ENCODE peak calls at places on chromosomes 4 and X, in six cellular contexts. O, R, Z, P, E and N are unnamed samples.

GRCh38 chrX:36434521-36434920 is 515.0 kb downstream of the CFAP47 start:
- DNase-seq in O (no peak), R (no peak), Z (no peak), P (no peak), E (no peak), N (no peak)

GRCh38 chr4:109588176-109588575 is 28.1 kb downstream of the MCUB start:
- DNase-seq in O (no peak), R (no peak), Z (no peak), P (no peak), E (peak; percentile 10), N (no peak)

GRCh38 chrX:45447995-45448394 is 247.3 kb upstream of the DIPK2B start:
- DNase-seq in O (no peak), R (no peak), Z (no peak), P (no peak), E (no peak), N (no peak)

GRCh38 chr4:103424853-103425252 is 226.7 kb upstream of the CENPE start:
- DNase-seq in O (no peak), R (no peak), Z (no peak), P (no peak), E (peak; percentile 10), N (no peak)

GRCh38 chr4:14841801-14842748 is 160.2 kb upstream of the CPEB2 start:
- DNase-seq in O (peak; percentile 86), R (no peak), Z (no peak), P (peak; percentile 65), E (peak; percentile 36), N (no peak)

GRCh38 chr4:74311696-74312313 is 3.5 kb downstream of the EPGN start:
- DNase-seq in O (no peak), R (no peak), Z (no peak), P (peak; percentile 47), E (peak; percentile 32), N (no peak)

GRCh38 chr4:16991455-16991854 is 93.0 kb upstream of the LDB2 start:
- DNase-seq in O (no peak), R (no peak), Z (no peak), P (no peak), E (no peak), N (peak; percentile 4)

GRCh38 chrX:71536285-71536684 is 3.4 kb downstream of the OGT start:
- DNase-seq in O (no peak), R (no peak), Z (no peak), P (no peak), E (no peak), N (no peak)

GRCh38 chr4:123183308-123183707 is 213.3 kb upstream of the SPRY1 start:
- DNase-seq in O (no peak), R (no peak), Z (no peak), P (no peak), E (no peak), N (no peak)

GRCh38 chrX:122441451-122441850 is 742.6 kb upstream of the GRIA3 start:
- DNase-seq in O (no peak), R (no peak), Z (no peak), P (no peak), E (no peak), N (no peak)

GRCh38 chr4:104901438-104901837 is 245.2 kb upstream of the TET2 start:
- DNase-seq in O (no peak), R (no peak), Z (no peak), P (no peak), E (no peak), N (no peak)

GRCh38 chr4:52873861-52874343 is 11.8 kb downstream of the RASL11B start:
- DNase-seq in O (no peak), R (no peak), Z (no peak), P (peak; percentile 24), E (no peak), N (no peak)

GRCh38 chrX:134886201-134886600 is 104.6 kb upstream of the SMIM10 start:
- DNase-seq in O (no peak), R (no peak), Z (no peak), P (no peak), E (peak; percentile 49), N (no peak)

GRCh38 chr4:164512124-164512523 is 241.8 kb upstream of the SMIM31 start:
- DNase-seq in O (no peak), R (no peak), Z (no peak), P (no peak), E (no peak), N (no peak)

GRCh38 chr4:94536049-94536448 is 84.3 kb downstream of the PDLIM5 start:
- DNase-seq in O (no peak), R (no peak), Z (no peak), P (no peak), E (no peak), N (no peak)

GRCh38 chr4:21447320-21448055 is 501.1 kb downstream of the KCNIP4 start:
- DNase-seq in O (no peak), R (no peak), Z (no peak), P (no peak), E (peak; percentile 64), N (no peak)

GRCh38 chrX:20361890-20362262 is 95.2 kb upstream of the RPS6KA3 start:
- DNase-seq in O (no peak), R (no peak), Z (no peak), P (no peak), E (peak; percentile 7), N (no peak)

GRCh38 chr4:123352240-123352945 is 44.2 kb upstream of the SPRY1 start:
- DNase-seq in O (no peak), R (no peak), Z (no peak), P (no peak), E (peak; percentile 75), N (no peak)

GRCh38 chr4:19005211-19005610 is 983.7 kb upstream of the LCORL start:
- DNase-seq in O (no peak), R (no peak), Z (no peak), P (no peak), E (no peak), N (no peak)

GRCh38 chr4:53380221-53380620 is 2.8 kb downstream of the FIP1L1 start:
- DNase-seq in O (no peak), R (no peak), Z (no peak), P (no peak), E (no peak), N (no peak)

GRCh38 chr4:186032259-186032658 is 36.7 kb upstream of the TLR3 start:
- DNase-seq in O (no peak), R (no peak), Z (no peak), P (no peak), E (no peak), N (no peak)

GRCh38 chr4:7830747-7831146 is 108.9 kb downstream of the AFAP1 start:
- DNase-seq in O (no peak), R (no peak), Z (no peak), P (no peak), E (no peak), N (no peak)

GRCh38 chr4:132982151-132982550 is 166.9 kb upstream of the PCDH10 start:
- DNase-seq in O (no peak), R (no peak), Z (no peak), P (no peak), E (no peak), N (no peak)

GRCh38 chr4:786861-787300 is 39.0 kb downstream of the CPLX1 start:
- DNase-seq in O (peak; percentile 78), R (no peak), Z (peak; percentile 87), P (peak; percentile 66), E (no peak), N (no peak)

GRCh38 chr4:41505161-41505653 is 32.8 kb upstream of the LIMCH1 start:
- DNase-seq in O (peak; percentile 54), R (no peak), Z (no peak), P (no peak), E (no peak), N (no peak)

GRCh38 chr4:114857831-114858230 is 255.6 kb downstream of the NDST4 start:
- DNase-seq in O (no peak), R (no peak), Z (no peak), P (no peak), E (peak; percentile 1), N (no peak)

GRCh38 chrX:264634-265455 is 16.3 kb upstream of the PLCXD1 start:
- DNase-seq in O (peak; percentile 42), R (no peak), Z (peak; percentile 57), P (peak; percentile 25), E (no peak), N (peak; percentile 54)

GRCh38 chrX:155329293-155329692 is 5.1 kb downstream of the CLIC2 start:
- DNase-seq in O (no peak), R (no peak), Z (no peak), P (no peak), E (no peak), N (no peak)

GRCh38 chr4:27666943-27667342 is 806.3 kb downstream of the STIM2 start:
- DNase-seq in O (no peak), R (no peak), Z (no peak), P (no peak), E (no peak), N (no peak)

GRCh38 chrX:44495091-44495490 is 47.6 kb downstream of the FUNDC1 start:
- DNase-seq in O (no peak), R (no peak), Z (no peak), P (no peak), E (no peak), N (no peak)

GRCh38 chr4:107548211-107548905 is 171.7 kb downstream of the PAPSS1 start:
- DNase-seq in O (no peak), R (no peak), Z (no peak), P (no peak), E (no peak), N (no peak)

GRCh38 chrX:261167-261857 is 19.9 kb upstream of the PLCXD1 start:
- DNase-seq in O (peak; percentile 80), R (no peak), Z (peak; percentile 84), P (peak; percentile 15), E (no peak), N (peak; percentile 82)

DNA sequence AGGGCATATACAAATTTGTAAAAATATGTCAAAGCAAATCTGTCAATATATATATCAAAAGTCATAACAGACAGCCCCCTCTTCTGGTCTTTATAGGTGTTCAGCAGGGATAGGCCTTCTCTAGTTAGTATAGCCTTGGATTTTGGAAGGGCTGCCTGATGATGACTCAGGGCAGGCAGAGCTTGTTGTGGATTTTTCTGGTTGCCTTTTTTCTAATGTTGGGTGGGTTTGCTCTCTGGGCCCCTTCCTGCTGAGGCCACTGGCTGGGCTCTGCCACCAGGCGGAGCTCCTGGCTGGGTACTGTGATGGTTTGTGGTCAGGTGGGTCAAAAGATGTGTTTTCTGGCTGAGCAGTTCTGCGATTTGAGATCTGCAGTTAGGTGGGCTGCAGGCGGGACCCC is 294.2 kb downstream of the GRIA2 start:
- DNase-seq in O (no peak), R (no peak), Z (no peak), P (no peak), E (no peak), N (no peak)
- TF ChIP-seq CTCF in O (no peak), R (peak; percentile 59), Z (no peak), P (no peak), E (no peak), N (peak; percentile 32)

GRCh38 chr4:182925298-182925738 is 8.1 kb upstream of the DCTD start:
- DNase-seq in O (no peak), R (peak; percentile 21), Z (no peak), P (peak; percentile 49), E (peak; percentile 24), N (no peak)
- TF ChIP-seq CTCF in O (peak; percentile 21), R (peak; percentile 58), Z (no peak), P (peak; percentile 36), E (peak; percentile 25), N (peak; percentile 67)

GRCh38 chr4:151304755-151305154 is 20.6 kb downstream of the SH3D19 start:
- DNase-seq in O (no peak), R (no peak), Z (no peak), P (no peak), E (no peak), N (no peak)
- TF ChIP-seq CTCF in O (no peak), R (no peak), Z (no peak), P (no peak), E (no peak), N (no peak)

GRCh38 chrX:153689654-153690465 is 2.1 kb downstream of the SLC6A8 start:
- DNase-seq in O (no peak), R (no peak), Z (no peak), P (no peak), E (peak; percentile 38), N (no peak)
- TF ChIP-seq CTCF in O (no peak), R (peak; percentile 35), Z (no peak), P (no peak), E (no peak), N (no peak)

GRCh38 chrX:31036895-31037294 is 34.9 kb downstream of the FTHL17 start:
- DNase-seq in O (no peak), R (no peak), Z (no peak), P (peak; percentile 30), E (peak; percentile 5), N (no peak)
- TF ChIP-seq CTCF in O (peak; percentile 54), R (peak; percentile 64), Z (no peak), P (peak; percentile 67), E (peak; percentile 39), N (peak; percentile 73)